ENCODE peak calls at places on chromosomes 4 and X, in four cellular contexts. One of them, this sample, is unnamed.

GRCh38 chr4:40211224-40212185 is 14.7 kb downstream of the RHOH start:
- DNase-seq in hepatocyte: no peak
- DNase-seq in right lobe of liver: no peak
- DNase-seq in dorsolateral prefrontal cortex: no peak
- DNase-seq in this sample: no peak

GRCh38 chr4:7655549-7656243 is 221.0 kb upstream of the PSAPL1 start:
- DNase-seq in hepatocyte: peak
- DNase-seq in right lobe of liver: peak
- DNase-seq in dorsolateral prefrontal cortex: peak
- DNase-seq in this sample: no peak

GRCh38 chr4:52529983-52530382 is 129.1 kb downstream of the USP46 start:
- DNase-seq in hepatocyte: no peak
- DNase-seq in right lobe of liver: no peak
- DNase-seq in dorsolateral prefrontal cortex: no peak
- DNase-seq in this sample: no peak

GRCh38 chrX:39755152-39756032 is 342.4 kb downstream of the BCOR start:
- DNase-seq in dorsolateral prefrontal cortex: peak
- DNase-seq in hepatocyte: peak
- DNase-seq in right lobe of liver: peak
- DNase-seq in this sample: peak

GRCh38 chrX:44922980-44923379 is 50.0 kb downstream of the KDM6A start:
- DNase-seq in right lobe of liver: no peak
- DNase-seq in hepatocyte: no peak
- DNase-seq in dorsolateral prefrontal cortex: no peak
- DNase-seq in this sample: no peak

GRCh38 chrX:150074175-150074574 is 135.9 kb upstream of the EOLA2 start:
- DNase-seq in right lobe of liver: no peak
- DNase-seq in hepatocyte: no peak
- DNase-seq in dorsolateral prefrontal cortex: no peak
- DNase-seq in this sample: no peak

GRCh38 chr4:119659576-119659975 is 31.0 kb upstream of the PDE5A start:
- DNase-seq in hepatocyte: peak
- DNase-seq in dorsolateral prefrontal cortex: no peak
- DNase-seq in right lobe of liver: no peak
- DNase-seq in this sample: no peak

GRCh38 chr4:20528508-20528907 is 171.8 kb upstream of the PACRGL start:
- DNase-seq in hepatocyte: no peak
- DNase-seq in right lobe of liver: no peak
- DNase-seq in dorsolateral prefrontal cortex: no peak
- DNase-seq in this sample: no peak

GRCh38 chr4:4585012-4585670 is 43.3 kb upstream of the STX18 start:
- DNase-seq in right lobe of liver: no peak
- DNase-seq in dorsolateral prefrontal cortex: no peak
- DNase-seq in hepatocyte: no peak
- DNase-seq in this sample: no peak

GRCh38 chr4:6859543-6859942 is 50.1 kb upstream of the TBC1D14 start:
- DNase-seq in right lobe of liver: no peak
- DNase-seq in hepatocyte: no peak
- DNase-seq in dorsolateral prefrontal cortex: no peak
- DNase-seq in this sample: no peak

GRCh38 chr4:112120021-112120420 is 25.2 kb upstream of the FAM241A start:
- DNase-seq in hepatocyte: no peak
- DNase-seq in right lobe of liver: no peak
- DNase-seq in dorsolateral prefrontal cortex: no peak
- DNase-seq in this sample: no peak

GRCh38 chr4:140052050-140052449 is 101.9 kb downstream of the MAML3 start:
- DNase-seq in right lobe of liver: peak
- DNase-seq in dorsolateral prefrontal cortex: peak
- DNase-seq in hepatocyte: peak
- DNase-seq in this sample: peak

GRCh38 chrX:10399152-10399741 is 221.1 kb downstream of the MID1 start:
- DNase-seq in dorsolateral prefrontal cortex: no peak
- DNase-seq in right lobe of liver: no peak
- DNase-seq in hepatocyte: no peak
- DNase-seq in this sample: no peak

GRCh38 chr4:185096032-185096653 is 46.9 kb upstream of the SLC25A4 start:
- DNase-seq in hepatocyte: peak
- DNase-seq in right lobe of liver: no peak
- DNase-seq in dorsolateral prefrontal cortex: peak
- DNase-seq in this sample: peak

GRCh38 chrX:153245288-153245731 is 66.2 kb downstream of the MAGEA1 start:
- DNase-seq in hepatocyte: peak
- DNase-seq in dorsolateral prefrontal cortex: no peak
- DNase-seq in right lobe of liver: no peak
- DNase-seq in this sample: no peak

GRCh38 chrX:150293311-150294013 is 69.7 kb upstream of the MAMLD1 start:
- DNase-seq in hepatocyte: no peak
- DNase-seq in right lobe of liver: no peak
- DNase-seq in dorsolateral prefrontal cortex: no peak
- DNase-seq in this sample: no peak

GRCh38 chrX:123481908-123482873 is 250.7 kb downstream of the THOC2 start:
- DNase-seq in right lobe of liver: no peak
- DNase-seq in dorsolateral prefrontal cortex: no peak
- DNase-seq in hepatocyte: no peak
- DNase-seq in this sample: no peak

GRCh38 chr4:68390205-68390604 is 40.3 kb upstream of the YTHDC1 start:
- DNase-seq in dorsolateral prefrontal cortex: no peak
- DNase-seq in hepatocyte: no peak
- DNase-seq in right lobe of liver: no peak
- DNase-seq in this sample: no peak

GRCh38 chr4:53617101-53617680 is 25.9 kb upstream of the LNX1 start:
- DNase-seq in dorsolateral prefrontal cortex: no peak
- DNase-seq in right lobe of liver: no peak
- DNase-seq in hepatocyte: no peak
- DNase-seq in this sample: no peak

GRCh38 chr4:80138556-80139538 is 58.5 kb upstream of the PRDM8 start:
- DNase-seq in dorsolateral prefrontal cortex: no peak
- DNase-seq in hepatocyte: no peak
- DNase-seq in right lobe of liver: no peak
- DNase-seq in this sample: no peak

GRCh38 chrX:3540105-3540504 is 173.3 kb downstream of the PRKX start:
- DNase-seq in hepatocyte: no peak
- DNase-seq in dorsolateral prefrontal cortex: no peak
- DNase-seq in right lobe of liver: no peak
- DNase-seq in this sample: no peak

GRCh38 chr4:71932941-71933340 is 98.9 kb upstream of the NPFFR2 start:
- DNase-seq in dorsolateral prefrontal cortex: no peak
- DNase-seq in hepatocyte: no peak
- DNase-seq in right lobe of liver: no peak
- DNase-seq in this sample: no peak

GRCh38 chrX:155216940-155217450 is 735 bp downstream of the VBP1 start:
- DNase-seq in right lobe of liver: no peak
- DNase-seq in dorsolateral prefrontal cortex: no peak
- DNase-seq in hepatocyte: peak
- DNase-seq in this sample: no peak

GRCh38 chrX:29257516-29257915 is 670.3 kb downstream of the IL1RAPL1 start:
- DNase-seq in dorsolateral prefrontal cortex: no peak
- DNase-seq in hepatocyte: no peak
- DNase-seq in right lobe of liver: no peak
- DNase-seq in this sample: no peak

GRCh38 chr4:41369680-41370079 is 113.0 kb downstream of the UCHL1 start:
- DNase-seq in hepatocyte: no peak
- DNase-seq in dorsolateral prefrontal cortex: peak
- DNase-seq in right lobe of liver: peak
- DNase-seq in this sample: no peak

GRCh38 chr4:89298788-89299152 is 8.8 kb downstream of the GPRIN3 start:
- DNase-seq in right lobe of liver: no peak
- DNase-seq in dorsolateral prefrontal cortex: no peak
- DNase-seq in hepatocyte: no peak
- DNase-seq in this sample: no peak

GRCh38 chr4:20017035-20017434 is 234.7 kb upstream of the SLIT2 start:
- DNase-seq in hepatocyte: no peak
- DNase-seq in dorsolateral prefrontal cortex: no peak
- DNase-seq in right lobe of liver: no peak
- DNase-seq in this sample: no peak

GRCh38 chrX:9510980-9511379 is 46.1 kb downstream of the TBL1X start:
- DNase-seq in dorsolateral prefrontal cortex: no peak
- DNase-seq in right lobe of liver: no peak
- DNase-seq in hepatocyte: no peak
- DNase-seq in this sample: no peak

GRCh38 chrX:48021026-48021900 is 14.5 kb downstream of the SPACA5 start:
- DNase-seq in dorsolateral prefrontal cortex: peak
- DNase-seq in hepatocyte: peak
- DNase-seq in right lobe of liver: peak
- DNase-seq in this sample: peak

GRCh38 chrX:129347291-129347690 is 176.0 kb downstream of the SMARCA1 start:
- DNase-seq in dorsolateral prefrontal cortex: no peak
- DNase-seq in right lobe of liver: no peak
- DNase-seq in hepatocyte: no peak
- DNase-seq in this sample: no peak

DNA sequence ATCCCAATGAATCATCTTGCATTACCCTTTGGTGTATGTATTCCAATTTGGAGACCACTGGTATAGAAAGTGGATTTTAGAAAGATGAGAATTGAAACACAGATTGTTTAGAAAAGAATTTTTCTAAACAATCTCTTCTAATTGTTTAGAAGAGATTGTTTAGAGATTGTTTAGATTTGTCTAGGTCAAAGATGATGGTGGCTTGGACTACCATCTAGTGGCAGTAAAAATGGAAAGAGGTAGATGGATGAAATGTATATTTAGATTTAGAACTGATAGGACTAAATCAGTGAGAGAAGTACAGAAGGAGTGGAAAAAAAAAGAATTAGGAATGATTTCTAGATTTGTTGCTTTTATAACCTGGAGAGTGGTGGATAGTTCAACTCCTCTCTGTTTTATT is 70.6 kb downstream of the ARSJ start:
- DNase-seq in right lobe of liver: no peak
- DNase-seq in dorsolateral prefrontal cortex: no peak
- DNase-seq in hepatocyte: no peak
- DNase-seq in this sample: no peak
- TF ChIP-seq CTCF in right lobe of liver: no peak
- TF ChIP-seq CTCF in dorsolateral prefrontal cortex: no peak
- TF ChIP-seq CTCF in hepatocyte: no peak
- TF ChIP-seq CTCF in this sample: no peak

GRCh38 chrX:11755724-11756123 is 2.3 kb upstream of the MSL3 start:
- DNase-seq in dorsolateral prefrontal cortex: no peak
- DNase-seq in right lobe of liver: no peak
- DNase-seq in hepatocyte: peak
- DNase-seq in this sample: no peak

GRCh38 chrX:11754958-11755645 is 2.9 kb upstream of the MSL3 start:
- DNase-seq in hepatocyte: no peak
- DNase-seq in dorsolateral prefrontal cortex: no peak
- DNase-seq in right lobe of liver: no peak
- DNase-seq in this sample: no peak

GRCh38 chrX:11757729-11758399 is at the start of gene MSL3:
- DNase-seq in right lobe of liver: peak
- DNase-seq in dorsolateral prefrontal cortex: no peak
- DNase-seq in hepatocyte: peak
- DNase-seq in this sample: peak

GRCh38 chrX:11757397-11757728 is 674 bp upstream of the MSL3 start:
- DNase-seq in hepatocyte: no peak
- DNase-seq in dorsolateral prefrontal cortex: no peak
- DNase-seq in right lobe of liver: no peak
- DNase-seq in this sample: no peak

DNA sequence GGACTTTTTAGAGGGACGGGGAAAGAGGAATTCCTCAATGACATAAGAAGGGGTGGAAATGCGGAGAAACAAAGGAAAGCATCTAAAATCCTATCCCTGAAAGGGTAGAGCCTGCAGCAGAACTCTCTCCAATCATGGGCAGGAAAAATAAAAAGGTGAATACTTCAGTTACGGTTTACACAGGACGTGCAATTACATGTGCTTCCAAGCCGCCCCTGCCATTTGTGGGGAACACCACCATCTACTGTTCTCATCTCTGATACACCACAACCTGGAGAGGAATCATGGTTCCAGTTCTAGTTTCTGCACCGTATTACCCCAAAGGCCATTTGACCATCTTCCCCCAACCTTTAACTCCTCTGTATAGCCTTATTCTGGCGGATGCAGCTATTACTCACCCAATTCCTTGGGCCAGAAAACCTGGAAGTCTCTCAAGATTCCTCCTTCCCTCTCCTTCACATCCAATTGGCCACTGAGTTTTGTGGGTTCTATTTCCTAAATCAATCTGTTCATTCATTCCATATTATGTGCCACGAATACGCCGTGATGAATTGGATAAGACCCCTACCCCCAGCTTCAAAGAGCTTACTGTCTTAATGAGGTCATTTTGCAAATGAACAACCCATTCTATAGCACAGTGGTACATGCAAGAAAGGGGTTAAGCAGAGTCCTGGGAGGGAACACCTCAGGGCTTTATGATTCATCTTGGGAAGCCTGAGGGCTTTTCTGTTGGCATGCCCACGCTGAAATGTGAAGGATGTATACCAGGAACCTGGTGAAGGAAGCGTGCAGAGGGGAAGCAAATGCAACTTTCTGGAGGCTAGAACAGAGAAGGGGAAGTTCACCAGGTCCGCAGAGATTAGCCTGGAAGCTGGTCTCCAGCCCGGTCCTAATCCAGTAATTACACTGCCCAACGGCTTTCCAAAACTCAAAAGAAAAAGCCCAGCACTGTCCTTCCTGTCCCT is 1.4 kb upstream of the MSL3 start:
- DNase-seq in right lobe of liver: no peak
- DNase-seq in hepatocyte: peak
- DNase-seq in dorsolateral prefrontal cortex: no peak
- DNase-seq in this sample: no peak
- TF ChIP-seq CTCF in right lobe of liver: no peak
- TF ChIP-seq CTCF in hepatocyte: no peak
- TF ChIP-seq CTCF in dorsolateral prefrontal cortex: no peak
- TF ChIP-seq CTCF in this sample: no peak

GRCh38 chrX:20529711-20530110 is 263.0 kb upstream of the RPS6KA3 start:
- DNase-seq in dorsolateral prefrontal cortex: no peak
- DNase-seq in right lobe of liver: no peak
- DNase-seq in hepatocyte: no peak
- DNase-seq in this sample: no peak
- TF ChIP-seq CTCF in dorsolateral prefrontal cortex: no peak
- TF ChIP-seq CTCF in right lobe of liver: no peak
- TF ChIP-seq CTCF in hepatocyte: no peak
- TF ChIP-seq CTCF in this sample: no peak

DNA sequence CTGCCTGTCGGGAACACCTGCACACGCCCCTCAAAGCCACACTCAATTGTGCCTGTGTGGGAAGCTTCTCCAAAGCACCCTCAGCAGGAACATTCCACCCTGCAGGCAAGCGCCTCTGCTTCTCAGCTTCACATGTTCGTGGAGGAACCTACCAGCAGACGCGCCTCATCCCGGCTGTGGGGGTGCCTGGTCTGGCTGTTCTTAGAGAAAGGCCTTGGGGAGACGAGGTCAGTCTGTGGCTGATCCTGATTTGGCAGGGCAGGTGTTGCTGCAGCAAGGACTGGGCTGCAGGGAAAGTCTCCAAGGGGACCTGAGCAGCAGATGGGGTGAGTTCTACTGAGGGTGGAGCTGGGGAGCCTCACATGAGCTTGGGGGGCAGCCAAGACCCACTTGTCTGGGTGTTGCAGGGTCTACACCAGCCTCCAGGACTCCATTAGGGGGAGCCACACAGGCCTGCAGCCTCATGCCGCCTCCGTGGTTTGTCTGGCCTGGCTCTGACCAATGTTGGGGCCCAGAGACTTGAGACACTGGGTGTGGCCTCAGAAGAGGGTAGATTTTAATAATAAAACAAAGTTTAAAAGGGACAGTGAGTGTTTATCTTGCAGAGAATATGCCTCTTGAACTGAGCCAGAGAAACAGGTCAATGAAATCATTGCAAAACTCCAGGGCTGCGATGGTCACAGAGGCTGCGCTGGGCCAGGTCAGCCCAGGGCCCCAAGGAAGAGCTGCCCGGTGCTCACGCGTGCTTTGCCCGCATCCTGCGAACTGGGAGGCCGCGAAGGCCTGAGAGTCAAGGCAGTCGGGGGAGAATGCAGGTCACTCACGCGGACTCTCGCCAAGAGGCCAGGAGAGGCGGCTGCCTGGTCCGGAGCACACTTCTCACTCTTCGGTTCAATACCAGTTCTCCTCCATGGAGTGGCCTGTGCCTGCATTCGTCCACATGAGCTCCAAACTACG is 21.1 kb downstream of the RNF212 start:
- DNase-seq in dorsolateral prefrontal cortex: no peak
- DNase-seq in right lobe of liver: no peak
- DNase-seq in hepatocyte: no peak
- DNase-seq in this sample: no peak
- TF ChIP-seq CTCF in dorsolateral prefrontal cortex: no peak
- TF ChIP-seq CTCF in right lobe of liver: no peak
- TF ChIP-seq CTCF in hepatocyte: no peak
- TF ChIP-seq CTCF in this sample: no peak

This sample was measured in Calu3.